ENCODE peak calls at places on chromosomes 16 and 17, in nine cellular contexts. T is occipital lobe; E is stimulated activated naive CD4-positive, alpha-beta T cell treated with Interleukin-2 at 50 U/mL for 16 hours; U is tibial artery; I is NCI-H2081; N is islet precursor cell; C is stomach; B is heart right ventricle; L is left ventricle myocardium inferior. Y is an unnamed sample.

GRCh38 chr16:84823926-84824325 is 4.1 kb downstream of the CRISPLD2 start:
- DNase-seq in T (no peak), E (no peak), U (no peak), I (no peak), N (no peak), C (no peak), B (no peak), L (no peak), Y (no peak)

GRCh38 chr16:50861926-50862325 is 120.0 kb downstream of the CYLD start:
- DNase-seq in T (no peak), E (no peak), U (no peak), I (no peak), N (no peak), C (no peak), B (no peak), L (no peak), Y (no peak)

GRCh38 chr16:14284371-14284770 is 213.3 kb downstream of the MRTFB start:
- DNase-seq in T (no peak), E (no peak), U (no peak), I (no peak), N (no peak), C (no peak), B (no peak), L (no peak), Y (peak; percentile 35)

GRCh38 chr17:58970966-58971575 is 135.6 kb downstream of the TRIM37 start:
- DNase-seq in T (no peak), E (no peak), U (no peak), I (no peak), N (peak; percentile 41), C (no peak), B (no peak), L (no peak), Y (no peak)

GRCh38 chr17:55547027-55547670 is 35.9 kb upstream of the SMIM36 start:
- DNase-seq in T (no peak), E (no peak), U (no peak), I (no peak), N (no peak), C (no peak), B (no peak), L (no peak), Y (no peak)

GRCh38 chr17:309361-309888 is 43.2 kb downstream of the RPH3AL start:
- DNase-seq in T (no peak), E (no peak), U (no peak), I (no peak), N (peak; percentile 85), C (no peak), B (no peak), L (no peak), Y (peak; percentile 32)

GRCh38 chr17:62625870-62626200 is 1.6 kb upstream of the MRC2 start:
- DNase-seq in T (no peak), E (no peak), U (no peak), I (no peak), N (peak; percentile 66), C (no peak), B (peak; percentile 35), L (no peak), Y (no peak)

GRCh38 chr16:88461291-88462269 is 8.5 kb downstream of the ZFPM1 start:
- DNase-seq in T (no peak), E (no peak), U (no peak), I (no peak), N (peak; percentile 77), C (peak; percentile 61), B (no peak), L (no peak), Y (no peak)

GRCh38 chr17:71180801-71181385 is 939.9 kb upstream of the SOX9 start:
- DNase-seq in T (no peak), E (no peak), U (no peak), I (peak; percentile 92), N (peak; percentile 56), C (no peak), B (no peak), L (no peak), Y (peak; percentile 5)

GRCh38 chr16:4086153-4086552 is 30.1 kb downstream of the ADCY9 start:
- DNase-seq in T (no peak), E (no peak), U (no peak), I (no peak), N (no peak), C (no peak), B (peak; percentile 79), L (peak; percentile 73), Y (no peak)

GRCh38 chr16:49674255-49674980 is 181.5 kb downstream of the ZNF423 start:
- DNase-seq in T (no peak), E (no peak), U (no peak), I (no peak), N (no peak), C (no peak), B (no peak), L (no peak), Y (no peak)

GRCh38 chr16:5633845-5634440 is 536.3 kb upstream of the EEF2KMT start:
- DNase-seq in T (no peak), E (no peak), U (no peak), I (peak; percentile 4), N (no peak), C (no peak), B (no peak), L (no peak), Y (no peak)

GRCh38 chr16:47627056-47627455 is 165.9 kb downstream of the PHKB start:
- DNase-seq in T (no peak), E (no peak), U (no peak), I (no peak), N (no peak), C (no peak), B (no peak), L (no peak), Y (no peak)

GRCh38 chr17:41442772-41443171 is 2.0 kb upstream of the KRT38 start:
- DNase-seq in T (no peak), E (no peak), U (no peak), I (no peak), N (no peak), C (no peak), B (no peak), L (no peak), Y (no peak)

GRCh38 chr16:84885024-84885910 is 65.5 kb downstream of the CRISPLD2 start:
- DNase-seq in T (peak; percentile 38), E (no peak), U (no peak), I (no peak), N (no peak), C (no peak), B (no peak), L (peak; percentile 44), Y (no peak)

GRCh38 chr17:78822552-78822951 is 18.1 kb downstream of the USP36 start:
- DNase-seq in T (peak; percentile 71), E (no peak), U (no peak), I (no peak), N (peak; percentile 82), C (no peak), B (no peak), L (no peak), Y (no peak)

GRCh38 chr16:27786881-27787625 is 237.1 kb downstream of the KATNIP start:
- DNase-seq in T (no peak), E (no peak), U (no peak), I (no peak), N (no peak), C (no peak), B (no peak), L (no peak), Y (no peak)

GRCh38 chr17:63378411-63379076 is 67.6 kb downstream of the CYB561 start:
- DNase-seq in T (no peak), E (no peak), U (no peak), I (no peak), N (no peak), C (no peak), B (no peak), L (no peak), Y (no peak)

GRCh38 chr16:9976641-9977040 is 205.6 kb downstream of the GRIN2A start:
- DNase-seq in T (peak; percentile 53), E (no peak), U (no peak), I (no peak), N (no peak), C (no peak), B (no peak), L (no peak), Y (no peak)

GRCh38 chr17:39543669-39544068 is 64.1 kb downstream of the NEUROD2 start:
- DNase-seq in T (no peak), E (no peak), U (no peak), I (no peak), N (peak; percentile 5), C (no peak), B (no peak), L (no peak), Y (no peak)

GRCh38 chr17:79831367-79832210 is 7.7 kb downstream of the CBX4 start:
- DNase-seq in T (peak; percentile 58), E (no peak), U (no peak), I (no peak), N (peak; percentile 72), C (peak; percentile 91), B (peak; percentile 75), L (peak; percentile 73), Y (no peak)

GRCh38 chr17:28720247-28720996 is 637 bp downstream of the RPL23A start:
- DNase-seq in T (no peak), E (peak; percentile 25), U (no peak), I (no peak), N (no peak), C (no peak), B (no peak), L (no peak), Y (no peak)

GRCh38 chr17:58184986-58185761 is 7.4 kb upstream of the EPX start:
- DNase-seq in T (no peak), E (no peak), U (no peak), I (no peak), N (peak; percentile 54), C (no peak), B (no peak), L (no peak), Y (no peak)

GRCh38 chr17:70288540-70289290 is 119.4 kb downstream of the KCNJ2 start:
- DNase-seq in T (no peak), E (no peak), U (no peak), I (no peak), N (no peak), C (no peak), B (no peak), L (no peak), Y (no peak)

Y was measured in PC-9.